ENCODE peak calls at places on chromosome 13, in eight cellular contexts. R, F, A, K, E, X, I and J are unnamed samples. For H3K36me3, the result is how much of the 10 kb centered on the place peaks cover.

GRCh38 chr13:44015808-44016207 is 136.1 kb downstream of the LACC1 start:
- DNase-seq in X (no peak), F (no peak), I (no peak), E (no peak), R (no peak), A (no peak), K (no peak), J (no peak)

GRCh38 chr13:29454931-29455481 is 140.5 kb downstream of the SLC7A1 start:
- DNase-seq in R (no peak), A (no peak), E (no peak), I (no peak), X (no peak), K (no peak), F (no peak), J (no peak)

GRCh38 chr13:53920916-53921315 is 892.3 kb downstream of the OLFM4 start:
- DNase-seq in R (peak), A (no peak), F (no peak), I (no peak), X (peak), K (peak), E (no peak), J (no peak)

GRCh38 chr13:46119883-46120614 is 15.2 kb upstream of the CPB2 start:
- DNase-seq in I (no peak), A (no peak), K (no peak), R (no peak), X (no peak), F (no peak), E (peak), J (no peak)

GRCh38 chr13:105643966-105644365 is 891.5 kb downstream of the EFNB2 start:
- DNase-seq in I (no peak), A (no peak), E (no peak), F (no peak), X (no peak), R (no peak), K (no peak), J (no peak)

GRCh38 chr13:78022164-78022877 is 103.7 kb upstream of the EDNRB start:
- DNase-seq in E (peak), X (no peak), A (peak), F (no peak), I (no peak), K (no peak), R (no peak), J (no peak)

GRCh38 chr13:27745301-27745700 is 47.0 kb upstream of the GSX1 start:
- DNase-seq in A (no peak), F (no peak), I (no peak), X (no peak), R (no peak), K (no peak), E (no peak), J (no peak)

GRCh38 chr13:41054212-41054877 is 7.0 kb upstream of the WBP4 start:
- DNase-seq in X (no peak), E (no peak), R (no peak), I (peak), F (no peak), A (peak), K (no peak), J (no peak)

GRCh38 chr13:40116008-40116407 is 460.5 kb downstream of the COG6 start:
- DNase-seq in K (no peak), E (peak), A (peak), F (no peak), X (no peak), R (no peak), I (peak), J (peak)

GRCh38 chr13:33251131-33251629 is 34.4 kb downstream of the STARD13 start:
- DNase-seq in F (no peak), I (no peak), X (no peak), A (no peak), E (peak), R (no peak), K (no peak), J (no peak)

GRCh38 chr13:44040754-44041100 is 161.0 kb downstream of the LACC1 start:
- DNase-seq in E (no peak), X (no peak), R (no peak), I (no peak), K (no peak), A (no peak), F (no peak), J (no peak)

GRCh38 chr13:35693142-35693784 is 216.8 kb upstream of the MAB21L1 start:
- DNase-seq in E (no peak), F (no peak), A (no peak), I (no peak), K (no peak), X (no peak), R (no peak), J (no peak)

GRCh38 chr13:61286148-61286745 is 129.4 kb downstream of the PCDH20 start:
- DNase-seq in A (no peak), I (no peak), R (no peak), E (no peak), X (no peak), K (no peak), F (no peak), J (no peak)

GRCh38 chr13:71477735-71478134 is 389.3 kb downstream of the DACH1 start:
- DNase-seq in X (no peak), E (no peak), R (no peak), F (no peak), A (no peak), I (no peak), K (no peak), J (no peak)

GRCh38 chr13:89066868-89067466 is 1395.8 kb downstream of the SLITRK5 start:
- DNase-seq in I (no peak), E (peak), R (no peak), A (peak), X (no peak), K (no peak), F (no peak), J (no peak)

GRCh38 chr13:26022538-26023292 is 29.1 kb downstream of the SHISA2 start:
- DNase-seq in I (no peak), K (no peak), F (no peak), R (peak), E (peak), A (no peak), X (peak), J (peak)

GRCh38 chr13:45511310-45512147 is 46.8 kb downstream of the COG3 start:
- DNase-seq in X (no peak), E (peak), K (no peak), I (peak), R (no peak), F (no peak), A (peak), J (no peak)

GRCh38 chr13:44855860-44856259 is 133.4 kb downstream of the NUFIP1 start:
- DNase-seq in R (no peak), K (no peak), F (no peak), A (no peak), X (no peak), I (no peak), E (no peak), J (peak)

GRCh38 chr13:111630411-111630810 is 310.0 kb downstream of the TEX29 start:
- DNase-seq in R (no peak), E (no peak), A (no peak), I (no peak), K (no peak), F (no peak), X (no peak), J (peak)

GRCh38 chr13:84651288-84651687 is 769.0 kb upstream of the SLITRK1 start:
- DNase-seq in I (no peak), R (no peak), K (no peak), A (no peak), X (no peak), F (no peak), E (peak), J (no peak)

GRCh38 chr13:43805071-43805468 is 18.3 kb upstream of the ENOX1 start:
- DNase-seq in F (no peak), E (peak), I (no peak), K (no peak), X (no peak), A (no peak), R (no peak), J (no peak)

GRCh38 chr13:77349365-77349764 is 22.5 kb upstream of the MYCBP2 start:
- DNase-seq in K (no peak), F (no peak), I (no peak), X (no peak), R (no peak), A (no peak), E (no peak), J (no peak)

GRCh38 chr13:108560092-108560491 is 69.3 kb upstream of the MYO16 start:
- DNase-seq in A (no peak), I (no peak), K (no peak), F (no peak), R (no peak), E (no peak), X (no peak), J (no peak)

GRCh38 chr13:100789025-100789424 is 114.4 kb upstream of the TMTC4 start:
- DNase-seq in X (no peak), A (no peak), K (no peak), F (no peak), E (no peak), I (no peak), R (no peak), J (no peak)

GRCh38 chr13:109395014-109395413 is 391.4 kb downstream of the IRS2 start:
- DNase-seq in X (no peak), F (no peak), E (no peak), K (no peak), I (no peak), R (no peak), A (no peak), J (no peak)

GRCh38 chr13:49622174-49622946 is 5.9 kb upstream of the ARL11 start:
- DNase-seq in E (no peak), K (no peak), I (no peak), F (no peak), R (no peak), X (no peak), A (no peak), J (peak)

GRCh38 chr13:66665991-66666390 is 564.1 kb downstream of the PCDH9 start:
- DNase-seq in R (peak), F (no peak), X (no peak), E (peak), A (no peak), I (no peak), K (no peak), J (no peak)

GRCh38 chr13:30113531-30113930 is 193.8 kb downstream of the KATNAL1 start:
- DNase-seq in R (no peak), E (no peak), F (no peak), K (no peak), I (no peak), X (no peak), A (no peak), J (no peak)

GRCh38 chr13:42333613-42334328 is 61.8 kb downstream of the AKAP11 start:
- DNase-seq in X (no peak), R (no peak), K (no peak), F (no peak), E (peak), A (peak), I (no peak), J (no peak)

GRCh38 chr13:110492299-110493160 is 69.0 kb downstream of the RAB20 start:
- DNase-seq in F (no peak), E (no peak), I (no peak), X (no peak), K (peak), R (no peak), A (no peak), J (no peak)
- H3K36me3 ChIP-seq in F (half or more), E (under half), I (under half), X (under half), K (under half), R (half or more), A (under half), J (half or more)

GRCh38 chr13:37457594-37457993 is 141.0 kb downstream of the POSTN start:
- DNase-seq in E (no peak), X (no peak), A (no peak), I (no peak), R (no peak), F (no peak), K (no peak), J (no peak)

GRCh38 chr13:37448072-37448471 is 150.5 kb downstream of the POSTN start:
- DNase-seq in X (no peak), K (no peak), F (no peak), R (no peak), I (no peak), E (no peak), A (no peak), J (no peak)

GRCh38 chr13:37453246-37453645 is 145.3 kb downstream of the POSTN start:
- DNase-seq in K (no peak), F (no peak), X (no peak), E (no peak), I (no peak), R (no peak), A (no peak), J (no peak)
- H3K36me3 ChIP-seq in K (under half), F (under half), X (under half), E (under half), I (under half), R (under half), A (under half), J (under half)

GRCh38 chr13:113238542-113238941 is 29.1 kb downstream of the CUL4A start:
- DNase-seq in K (no peak), R (no peak), E (no peak), A (no peak), F (no peak), X (no peak), I (no peak), J (no peak)

GRCh38 chr13:113239986-113240385 is 30.6 kb downstream of the CUL4A start:
- DNase-seq in X (no peak), I (no peak), A (no peak), F (no peak), K (no peak), E (no peak), R (no peak), J (no peak)

GRCh38 chr13:113239357-113239756 is 29.9 kb downstream of the CUL4A start:
- DNase-seq in X (no peak), E (no peak), R (peak), F (no peak), I (no peak), A (no peak), K (no peak), J (no peak)

GRCh38 chr13:113245858-113246791 is 36.7 kb downstream of the CUL4A start:
- DNase-seq in X (no peak), I (no peak), F (no peak), K (no peak), E (no peak), A (no peak), R (no peak), J (no peak)

GRCh38 chr13:113243847-113244246 is 34.4 kb downstream of the CUL4A start:
- DNase-seq in E (no peak), X (no peak), A (no peak), I (no peak), K (no peak), F (no peak), R (no peak), J (no peak)
- H3K36me3 ChIP-seq in E (under half), X (under half), A (half or more), I (half or more), K (under half), F (half or more), R (half or more), J (half or more)

GRCh38 chr13:98892821-98893220 is 85.0 kb downstream of the DOCK9 start:
- DNase-seq in R (no peak), E (no peak), F (no peak), A (no peak), I (no peak), X (no peak), K (no peak), J (no peak)

GRCh38 chr13:98896083-98896867 is 81.6 kb downstream of the DOCK9 start:
- DNase-seq in X (no peak), I (no peak), E (no peak), R (no peak), F (no peak), K (no peak), A (no peak), J (no peak)

GRCh38 chr13:98890920-98891319 is 86.9 kb downstream of the DOCK9 start:
- DNase-seq in A (no peak), F (no peak), K (no peak), I (no peak), R (no peak), X (no peak), E (no peak), J (no peak)

GRCh38 chr13:98892077-98892476 is 85.8 kb downstream of the DOCK9 start:
- DNase-seq in R (no peak), F (no peak), I (no peak), K (no peak), E (no peak), A (no peak), X (no peak), J (no peak)

GRCh38 chr13:98893361-98893760 is 84.5 kb downstream of the DOCK9 start:
- DNase-seq in X (no peak), K (no peak), E (no peak), A (no peak), F (no peak), I (no peak), R (no peak), J (no peak)
- H3K36me3 ChIP-seq in X (under half), K (under half), E (under half), A (under half), F (under half), I (under half), R (under half), J (under half)

DNA sequence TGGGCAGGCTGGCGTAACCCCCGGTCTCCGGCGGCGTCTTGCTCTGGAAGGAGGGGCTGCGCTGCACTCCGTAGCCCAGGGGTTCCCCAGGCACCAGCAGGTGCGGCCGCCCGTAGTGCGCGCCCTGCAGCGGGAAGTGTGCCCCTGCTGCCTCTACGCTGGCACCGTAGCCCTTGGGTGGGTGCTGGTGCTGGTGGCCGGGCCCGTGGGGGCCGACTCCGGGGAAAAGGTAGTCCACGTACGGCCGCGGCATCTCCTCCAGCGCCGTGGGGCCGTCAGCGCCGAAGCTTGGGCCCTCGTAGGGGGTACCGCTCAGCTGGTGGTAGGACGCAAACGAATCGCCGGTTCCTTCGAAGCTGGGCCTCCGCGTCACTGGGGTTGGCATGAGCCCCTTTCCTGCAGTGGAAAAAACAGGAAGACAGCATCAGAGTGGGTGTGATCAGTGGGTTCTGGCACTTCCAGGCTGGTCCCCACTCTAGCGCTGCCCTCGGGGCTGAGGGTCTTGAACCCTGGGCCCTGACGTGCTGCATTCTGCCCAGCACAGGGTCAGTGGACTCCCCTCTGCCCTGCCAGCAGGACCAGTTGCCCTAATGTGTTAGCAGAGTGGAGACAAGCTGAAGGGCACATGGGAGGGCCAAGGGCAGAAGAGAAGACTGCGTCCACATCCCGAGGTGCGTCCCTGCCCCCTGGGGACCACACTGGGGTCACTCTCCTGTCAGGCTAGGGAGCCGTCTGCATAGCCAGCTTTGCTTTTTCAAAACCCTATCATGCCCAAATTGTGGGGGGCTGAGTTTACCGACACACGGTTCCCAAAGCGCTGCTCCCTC is 72.3 kb downstream of the LATS2 start:
- DNase-seq in R (no peak), F (no peak), A (no peak), K (no peak), I (no peak), E (no peak), X (no peak), J (peak)
- H3K36me3 ChIP-seq in R (half or more), F (under half), A (under half), K (under half), I (under half), E (under half), X (under half), J (half or more)